ENCODE peak calls at places on chromosome 18, in ten cellular contexts. B is lung; K is CD8-positive, alpha-beta memory T cell; P is NT2/D1; W is Jurkat, Clone E6-1; Q is right cardiac atrium; H is mesendoderm; T is mucosa of descending colon; V is fibroblast of lung; A is adipocyte. U is an unnamed sample.

GRCh38 chr18:78896111-78896510 is 83.5 kb upstream of the SALL3 start:
- DNase-seq in H (no peak), P (no peak), W (no peak), T (no peak), V (no peak), K (no peak), Q (no peak), A (no peak), B (peak), U (no peak)

GRCh38 chr18:63144748-63145147 is 174.8 kb downstream of the BCL2 start:
- DNase-seq in P (no peak), B (no peak), T (no peak), H (no peak), W (no peak), K (no peak), Q (no peak), A (no peak), V (no peak), U (no peak)

GRCh38 chr18:27661320-27662049 is 476.4 kb upstream of the CHST9 start:
- DNase-seq in A (no peak), W (no peak), P (peak), K (no peak), H (no peak), B (no peak), V (no peak), T (no peak), Q (no peak), U (no peak)

GRCh38 chr18:2825613-2826205 is 21.1 kb upstream of the EMILIN2 start:
- DNase-seq in T (no peak), H (no peak), W (no peak), B (peak), V (no peak), A (no peak), P (no peak), K (no peak), Q (no peak), U (no peak)

GRCh38 chr18:26546875-26547301 is 1.5 kb downstream of the KCTD1 start:
- DNase-seq in T (peak), K (no peak), V (no peak), B (no peak), A (no peak), W (no peak), H (peak), P (no peak), Q (peak), U (no peak)

GRCh38 chr18:9673296-9674251 is 34.5 kb upstream of the RAB31 start:
- DNase-seq in K (peak), A (peak), W (peak), B (peak), T (no peak), Q (no peak), H (peak), P (peak), V (peak), U (peak)

GRCh38 chr18:36006997-36007396 is 34.5 kb downstream of the RMP24 start:
- DNase-seq in W (no peak), K (no peak), H (no peak), A (no peak), B (no peak), V (no peak), Q (no peak), T (no peak), P (no peak), U (no peak)

GRCh38 chr18:72847134-72847533 is 20.7 kb downstream of the NETO1 start:
- DNase-seq in K (no peak), Q (peak), H (peak), T (no peak), V (no peak), W (no peak), A (peak), P (no peak), B (no peak), U (no peak)

GRCh38 chr18:57475903-57476302 is 40.7 kb downstream of the ONECUT2 start:
- DNase-seq in P (no peak), H (peak), V (no peak), A (no peak), T (no peak), B (no peak), Q (no peak), K (no peak), W (no peak), U (no peak)

GRCh38 chr18:37341016-37341415 is 224.6 kb downstream of the CELF4 start:
- DNase-seq in P (no peak), Q (no peak), H (no peak), K (no peak), T (no peak), W (no peak), V (no peak), A (no peak), B (no peak), U (no peak)

GRCh38 chr18:58788470-58788869 is 76.2 kb upstream of the ZNF532 start:
- DNase-seq in Q (no peak), T (no peak), V (no peak), K (no peak), B (no peak), H (peak), P (no peak), A (no peak), W (no peak), U (no peak)

GRCh38 chr18:37476182-37476581 is 89.4 kb downstream of the CELF4 start:
- DNase-seq in V (peak), Q (no peak), P (peak), T (no peak), B (no peak), W (peak), A (peak), K (no peak), H (peak), U (no peak)

GRCh38 chr18:568731-569130 is 11.4 kb upstream of the CETN1 start:
- DNase-seq in Q (no peak), B (no peak), P (no peak), K (no peak), H (no peak), A (no peak), W (no peak), V (no peak), T (no peak), U (no peak)

GRCh38 chr18:62984656-62985315 is 269.4 kb downstream of the PHLPP1 start:
- DNase-seq in V (no peak), B (no peak), T (no peak), H (no peak), P (no peak), Q (no peak), W (no peak), K (no peak), A (no peak), U (no peak)

GRCh38 chr18:57780318-57781127 is 22.6 kb downstream of the ATP8B1 start:
- DNase-seq in A (peak), B (no peak), P (no peak), V (peak), K (no peak), T (no peak), H (peak), W (no peak), Q (no peak), U (peak)

GRCh38 chr18:11750581-11751304 is 61.7 kb downstream of the GNAL start:
- DNase-seq in P (no peak), W (no peak), H (no peak), K (no peak), V (no peak), A (no peak), B (no peak), T (no peak), Q (no peak), U (no peak)
- H3K4me3 ChIP-seq in P (no peak), W (no peak), H (no peak), K (no peak), V (no peak), A (no peak), B (no peak), T (no peak), Q (no peak), U (no peak)

GRCh38 chr18:55779711-55780590 is 192.0 kb upstream of the TCF4 start:
- DNase-seq in A (peak), P (no peak), T (peak), H (peak), K (no peak), W (no peak), V (no peak), B (no peak), Q (peak), U (no peak)

GRCh38 chr18:55780591-55781071 is 192.6 kb upstream of the TCF4 start:
- DNase-seq in Q (no peak), V (peak), B (no peak), W (no peak), K (no peak), T (no peak), P (no peak), A (no peak), H (no peak), U (peak)

GRCh38 chr18:55777666-55778304 is 189.8 kb upstream of the TCF4 start:
- DNase-seq in V (no peak), T (no peak), B (no peak), H (peak), K (no peak), W (no peak), A (no peak), Q (no peak), P (no peak), U (no peak)

GRCh38 chr18:55779461-55779710 is 191.4 kb upstream of the TCF4 start:
- DNase-seq in A (no peak), B (no peak), W (no peak), V (no peak), K (no peak), T (no peak), Q (no peak), P (no peak), H (peak), U (no peak)

DNA sequence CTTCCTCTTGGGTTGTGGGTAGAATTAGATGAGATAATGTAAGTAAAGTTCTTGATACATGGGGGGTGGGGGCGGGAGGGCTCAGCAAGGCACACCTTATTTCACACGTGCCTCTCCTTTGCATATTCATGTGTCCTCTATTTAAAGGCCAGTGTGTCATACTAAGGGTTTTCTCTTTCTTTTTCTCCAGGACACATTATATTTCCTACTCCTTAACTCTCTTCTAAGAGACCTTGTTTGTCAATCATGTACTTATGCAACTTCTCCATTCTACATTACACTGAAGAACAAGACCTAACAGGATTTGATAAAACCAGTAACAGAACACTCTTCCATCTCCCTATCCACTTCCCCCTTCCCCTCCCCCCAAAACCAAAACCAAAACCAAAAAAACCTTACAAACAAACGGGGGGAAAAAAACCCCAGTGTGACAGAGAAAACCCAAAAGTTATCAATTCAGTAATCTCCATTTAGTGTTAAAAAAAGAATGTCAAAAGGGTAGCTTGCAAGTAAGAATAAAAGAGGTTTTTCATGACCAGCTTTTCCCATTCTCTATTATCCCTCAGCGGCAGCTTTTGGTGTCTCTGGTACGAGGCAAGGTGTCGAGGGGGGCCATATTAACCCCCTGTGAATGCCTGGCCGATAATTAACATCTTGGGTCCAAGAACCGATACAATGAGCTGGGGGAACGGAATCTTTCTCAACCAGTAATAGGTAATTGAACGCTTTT is 190.9 kb upstream of the TCF4 start:
- DNase-seq in W (peak), B (no peak), K (no peak), Q (peak), A (no peak), V (no peak), P (no peak), H (peak), T (no peak), U (no peak)
- H3K4me3 ChIP-seq in W (no peak), B (no peak), K (peak), Q (peak), A (peak), V (peak), P (peak), H (no peak), T (no peak), U (peak)

GRCh38 chr18:46332956-46333355 is 228.8 kb downstream of the HAUS1 start:
- DNase-seq in A (no peak), V (no peak), B (no peak), Q (no peak), W (no peak), H (peak), P (no peak), T (no peak), K (no peak), U (no peak)
- H3K4me3 ChIP-seq in A (no peak), V (no peak), B (no peak), Q (no peak), W (peak), H (peak), P (peak), T (no peak), K (no peak), U (peak)

GRCh38 chr18:77101410-77102245 is 31.0 kb downstream of the MBP start:
- DNase-seq in A (peak), T (peak), H (peak), W (no peak), V (peak), B (peak), P (peak), K (peak), Q (peak), U (peak)
- H3K4me3 ChIP-seq in A (peak), T (no peak), H (no peak), W (peak), V (peak), B (no peak), P (no peak), K (peak), Q (no peak), U (no peak)

DNA sequence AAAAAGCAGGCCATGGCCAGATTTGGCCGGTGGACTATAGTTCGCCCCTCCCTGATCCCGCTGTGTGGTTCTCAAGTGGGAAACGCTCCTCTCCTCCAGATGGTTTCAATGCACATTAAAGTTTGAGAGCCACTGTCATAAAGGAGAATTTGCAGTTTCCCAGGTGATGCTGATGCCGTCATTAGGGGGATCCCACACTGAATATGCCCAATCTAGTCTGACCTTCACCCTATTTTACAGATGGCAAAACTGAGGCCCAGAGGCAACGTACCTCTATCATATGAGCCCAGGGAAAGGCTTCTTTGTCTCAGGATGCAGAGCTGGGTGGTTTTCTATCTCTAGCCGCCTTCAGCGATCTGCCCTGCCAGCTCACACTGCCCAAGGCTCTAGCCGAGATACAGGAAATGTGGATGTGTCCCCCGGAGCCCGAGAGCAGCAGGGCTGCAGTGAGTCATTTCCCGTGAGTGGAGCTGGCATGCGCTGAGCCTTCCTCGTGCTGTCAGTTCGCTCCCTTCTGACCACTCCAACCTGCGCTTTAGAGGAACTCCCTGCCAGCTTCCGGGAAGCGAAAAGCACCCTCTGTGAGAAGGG is 116.2 kb downstream of the SMAD7 start:
- DNase-seq in V (peak), A (peak), P (no peak), W (no peak), H (peak), B (peak), Q (peak), K (peak), T (peak), U (peak)
- H3K4me3 ChIP-seq in V (no peak), A (no peak), P (no peak), W (no peak), H (no peak), B (no peak), Q (no peak), K (peak), T (no peak), U (no peak)

GRCh38 chr18:54150226-54150625 is 74.2 kb downstream of the MBD2 start:
- DNase-seq in B (no peak), W (no peak), T (no peak), V (no peak), H (peak), Q (no peak), A (no peak), P (no peak), K (no peak), U (no peak)

GRCh38 chr18:54147439-54147838 is 77.0 kb downstream of the MBD2 start:
- DNase-seq in V (no peak), B (no peak), P (no peak), Q (no peak), A (no peak), H (no peak), W (peak), K (no peak), T (no peak), U (no peak)

GRCh38 chr18:54148678-54149077 is 75.8 kb downstream of the MBD2 start:
- DNase-seq in T (no peak), Q (no peak), K (no peak), P (no peak), V (no peak), W (no peak), H (no peak), A (no peak), B (no peak), U (no peak)

GRCh38 chr18:54148151-54148550 is 76.3 kb downstream of the MBD2 start:
- DNase-seq in B (no peak), V (no peak), H (no peak), A (no peak), Q (no peak), T (no peak), W (no peak), P (no peak), K (no peak), U (no peak)

DNA sequence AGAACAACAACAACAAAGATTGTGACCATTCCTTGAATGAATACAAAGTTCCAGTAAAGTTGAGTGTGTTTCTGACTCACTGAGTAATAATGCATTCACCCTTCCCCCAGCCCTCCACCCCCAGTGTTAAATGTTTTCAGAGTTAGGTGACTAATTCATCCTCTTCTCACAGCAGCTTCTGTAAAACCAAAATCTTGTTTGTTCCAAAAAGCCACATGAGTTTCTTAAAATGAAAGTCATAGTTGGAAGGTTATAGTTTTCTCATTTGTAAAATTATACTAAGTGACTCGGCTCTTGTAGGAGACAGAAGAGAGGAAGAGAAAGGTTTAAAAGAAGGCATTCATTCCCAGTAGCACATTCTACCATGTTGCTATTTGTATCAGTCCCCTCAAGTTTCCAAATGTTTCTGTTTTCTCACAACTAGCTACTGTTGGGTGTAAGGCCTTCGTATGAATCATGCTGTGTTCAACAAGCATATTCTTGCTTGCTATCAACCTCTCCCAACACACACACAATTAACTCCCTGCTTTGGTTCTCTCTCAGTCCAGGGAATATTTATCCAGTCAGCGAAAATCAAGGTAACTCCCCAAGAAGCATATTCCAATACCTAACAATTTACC is 75.3 kb downstream of the MBD2 start:
- DNase-seq in B (peak), Q (no peak), K (no peak), H (peak), T (no peak), V (peak), P (no peak), A (peak), W (no peak), U (peak)
- H3K4me3 ChIP-seq in B (no peak), Q (no peak), K (no peak), H (no peak), T (no peak), V (peak), P (no peak), A (peak), W (no peak), U (no peak)

GRCh38 chr18:45482286-45482685 is 133.0 kb upstream of the SLC14A2 start:
- DNase-seq in W (no peak), P (no peak), A (peak), Q (no peak), B (no peak), V (no peak), T (no peak), K (no peak), H (no peak), U (peak)
- H3K4me3 ChIP-seq in W (no peak), P (no peak), A (peak), Q (no peak), B (no peak), V (no peak), T (no peak), K (no peak), H (no peak), U (no peak)

DNA sequence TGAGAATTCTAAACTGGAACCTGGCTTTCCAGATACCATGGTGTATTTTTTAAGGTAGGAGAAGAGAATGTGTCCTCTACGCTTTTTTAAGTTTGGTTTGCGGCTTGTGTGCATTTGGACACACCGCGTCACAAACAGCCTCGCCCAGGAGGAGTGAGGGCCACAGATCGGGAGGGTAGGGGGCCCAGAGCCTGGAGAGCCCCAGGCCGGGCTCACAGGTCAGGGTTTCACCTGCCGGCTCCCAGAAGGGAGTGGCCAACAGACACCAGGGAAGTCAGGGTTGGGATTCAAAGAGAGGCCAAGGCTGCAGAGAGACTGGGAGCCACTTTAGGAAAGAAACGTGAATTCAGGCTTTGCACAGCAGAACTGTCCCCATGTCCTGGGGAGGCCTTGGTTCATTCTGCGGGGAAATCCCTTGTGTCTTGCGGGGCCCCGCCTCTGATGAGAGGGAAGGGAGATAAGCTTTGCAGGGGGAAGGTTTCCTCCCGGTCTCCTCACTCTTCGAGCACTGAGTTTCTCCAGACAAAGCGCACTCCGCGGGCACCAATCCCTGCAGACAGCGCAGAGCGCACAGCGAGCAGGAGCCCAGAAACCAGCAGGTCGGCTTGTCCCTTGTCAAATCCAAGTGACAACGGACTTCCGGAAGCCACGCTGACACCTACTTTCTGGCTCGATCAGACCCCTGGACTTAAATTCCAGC is 2.0 kb upstream of the TUBB6 start:
- DNase-seq in T (no peak), Q (no peak), W (no peak), A (no peak), V (no peak), K (no peak), B (no peak), H (peak), P (no peak), U (no peak)
- H3K4me3 ChIP-seq in T (no peak), Q (no peak), W (no peak), A (peak), V (peak), K (no peak), B (no peak), H (no peak), P (peak), U (peak)

GRCh38 chr18:13219012-13219396 is 444 bp downstream of the LDLRAD4 start:
- DNase-seq in B (no peak), K (no peak), H (no peak), A (no peak), T (no peak), W (no peak), P (no peak), V (no peak), Q (no peak), U (no peak)
- H3K4me3 ChIP-seq in B (no peak), K (peak), H (peak), A (no peak), T (peak), W (peak), P (peak), V (no peak), Q (peak), U (peak)